ENCODE peak calls at places on chromosome 9, in seven cellular contexts. P is tibial artery, Y is upper lobe of right lung, E is A549, A is fibroblast of pulmonary artery, C is stomach, J is PC-3. Z is an unnamed sample.

GRCh38 chr9:3386753-3387152 is 139.0 kb downstream of the RFX3 start:
- DNase-seq in P (no peak), J (no peak), Y (no peak), C (no peak), E (no peak), A (peak; percentile 33), Z (no peak)

GRCh38 chr9:121853617-121854395 is 202.4 kb downstream of the DAB2IP start:
- DNase-seq in J (no peak), C (no peak), A (no peak), P (no peak), E (no peak), Y (no peak), Z (no peak)

GRCh38 chr9:119289740-119290139 is 79.5 kb downstream of the BRINP1 start:
- DNase-seq in P (peak; percentile 70), A (peak; percentile 28), Y (no peak), C (peak; percentile 33), E (peak; percentile 9), J (peak; percentile 12), Z (peak; percentile 51)

GRCh38 chr9:96157675-96158074 is 144.3 kb downstream of the HSD17B3 start:
- DNase-seq in P (no peak), C (no peak), Y (no peak), A (no peak), J (no peak), E (no peak), Z (no peak)

GRCh38 chr9:113585555-113585954 is 122.0 kb downstream of the RGS3 start:
- DNase-seq in E (no peak), C (no peak), P (no peak), Y (no peak), J (no peak), A (no peak), Z (no peak)

GRCh38 chr9:85224729-85225128 is 517.0 kb downstream of the AGTPBP1 start:
- DNase-seq in E (no peak), Y (no peak), J (peak; percentile 33), A (peak; percentile 58), P (no peak), C (no peak), Z (peak; percentile 86)

GRCh38 chr9:115531410-115532130 is 413.6 kb upstream of the TNC start:
- DNase-seq in E (no peak), Y (no peak), J (no peak), C (no peak), P (no peak), A (peak; percentile 27), Z (no peak)

GRCh38 chr9:13832451-13832850 is 481.5 kb downstream of the NFIB start:
- DNase-seq in A (no peak), J (no peak), P (no peak), Y (no peak), C (no peak), E (no peak), Z (no peak)

GRCh38 chr9:36337002-36337401 is 63.1 kb downstream of the RNF38 start:
- DNase-seq in Y (no peak), A (no peak), P (no peak), J (no peak), E (no peak), C (no peak), Z (no peak)

GRCh38 chr9:83509372-83509771 is 28.8 kb downstream of the FRMD3 start:
- DNase-seq in J (no peak), P (no peak), A (peak; percentile 72), E (no peak), Y (no peak), C (no peak), Z (peak; percentile 68)

GRCh38 chr9:83489961-83490360 is 48.2 kb downstream of the FRMD3 start:
- DNase-seq in J (no peak), A (no peak), E (no peak), Y (no peak), C (no peak), P (no peak), Z (no peak)

GRCh38 chr9:138058181-138058580 is 180.6 kb downstream of the CACNA1B start:
- DNase-seq in E (no peak), P (peak; percentile 59), J (no peak), Y (peak; percentile 50), A (no peak), C (no peak), Z (no peak)

GRCh38 chr9:470795-471194 is 256.1 kb downstream of the DOCK8 start:
- DNase-seq in Y (no peak), E (no peak), P (no peak), A (peak; percentile 31), J (peak; percentile 15), C (no peak), Z (no peak)

GRCh38 chr9:72858089-72858912 is 94.6 kb downstream of the ALDH1A1 start:
- DNase-seq in E (peak; percentile 65), C (peak; percentile 59), J (no peak), P (no peak), Y (no peak), A (peak; percentile 37), Z (no peak)

GRCh38 chr9:98851730-98852462 is 44.4 kb downstream of the GALNT12 start:
- DNase-seq in C (no peak), E (no peak), J (peak; percentile 23), A (no peak), Y (no peak), P (no peak), Z (no peak)

GRCh38 chr9:69696802-69697201 is 24.6 kb upstream of the APBA1 start:
- DNase-seq in P (no peak), E (no peak), J (no peak), C (no peak), Y (no peak), A (no peak), Z (no peak)

GRCh38 chr9:93264338-93265125 is 80.6 kb downstream of the WNK2 start:
- DNase-seq in J (no peak), C (no peak), A (no peak), P (no peak), Y (no peak), E (no peak), Z (no peak)

GRCh38 chr9:98207606-98208005 is 15.2 kb upstream of the CORO2A start:
- DNase-seq in J (no peak), Y (no peak), A (no peak), C (no peak), P (no peak), E (no peak), Z (no peak)

GRCh38 chr9:124770359-124771020 is 621 bp downstream of the NR6A1 start:
- DNase-seq in P (no peak), E (peak; percentile 54), C (no peak), Y (no peak), A (no peak), J (no peak), Z (no peak)
- H3K4me3 ChIP-seq in P (peak overlapping the region; percentile 90), E (peak overlapping the region; percentile 94), C (peak overlapping the region; percentile 98), Y (peak overlapping the region; percentile 84), A (peak overlapping the region; percentile 63), J (peak overlapping the region; percentile 84), Z (peak overlapping the region; percentile 66)

GRCh38 chr9:68685213-68685612 is 19.8 kb upstream of the PIP5K1B start:
- DNase-seq in P (no peak), J (no peak), C (no peak), Y (no peak), E (no peak), A (no peak), Z (no peak)

GRCh38 chr9:68683433-68683832 is 21.6 kb upstream of the PIP5K1B start:
- DNase-seq in J (no peak), C (no peak), Y (no peak), P (no peak), A (no peak), E (no peak), Z (no peak)

GRCh38 chr9:68690088-68690487 is 15.0 kb upstream of the PIP5K1B start:
- DNase-seq in A (peak; percentile 11), P (peak; percentile 91), C (peak; percentile 86), Y (peak; percentile 68), J (no peak), E (no peak), Z (no peak)

DNA sequence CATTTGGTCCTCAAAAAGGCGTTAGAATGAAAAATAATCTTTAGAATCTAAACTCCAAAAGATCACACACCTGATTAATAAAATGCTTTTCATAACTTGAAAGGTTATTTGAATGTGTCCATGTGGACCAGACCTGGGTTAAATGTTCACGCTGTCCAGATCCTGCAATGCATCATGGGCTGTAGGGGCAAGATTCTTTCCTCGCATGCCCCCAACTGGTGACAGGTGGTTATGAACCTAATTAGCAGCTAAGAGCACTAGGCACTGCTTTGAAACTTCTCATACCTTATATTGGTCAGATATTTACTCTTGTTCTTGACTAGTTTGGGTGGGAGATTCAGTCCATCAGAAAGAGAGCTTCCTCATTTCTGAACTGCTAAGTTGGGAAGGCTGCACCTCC is 19.3 kb upstream of the PIP5K1B start:
- DNase-seq in A (no peak), C (peak; percentile 53), P (no peak), E (peak; percentile 30), Y (no peak), J (peak; percentile 51), Z (no peak)
- TF ChIP-seq CTCF in A (peak; percentile 7), C (no peak), P (no peak), E (no peak), Y (peak; percentile 42), J (peak; percentile 61), Z (no peak)

DNA sequence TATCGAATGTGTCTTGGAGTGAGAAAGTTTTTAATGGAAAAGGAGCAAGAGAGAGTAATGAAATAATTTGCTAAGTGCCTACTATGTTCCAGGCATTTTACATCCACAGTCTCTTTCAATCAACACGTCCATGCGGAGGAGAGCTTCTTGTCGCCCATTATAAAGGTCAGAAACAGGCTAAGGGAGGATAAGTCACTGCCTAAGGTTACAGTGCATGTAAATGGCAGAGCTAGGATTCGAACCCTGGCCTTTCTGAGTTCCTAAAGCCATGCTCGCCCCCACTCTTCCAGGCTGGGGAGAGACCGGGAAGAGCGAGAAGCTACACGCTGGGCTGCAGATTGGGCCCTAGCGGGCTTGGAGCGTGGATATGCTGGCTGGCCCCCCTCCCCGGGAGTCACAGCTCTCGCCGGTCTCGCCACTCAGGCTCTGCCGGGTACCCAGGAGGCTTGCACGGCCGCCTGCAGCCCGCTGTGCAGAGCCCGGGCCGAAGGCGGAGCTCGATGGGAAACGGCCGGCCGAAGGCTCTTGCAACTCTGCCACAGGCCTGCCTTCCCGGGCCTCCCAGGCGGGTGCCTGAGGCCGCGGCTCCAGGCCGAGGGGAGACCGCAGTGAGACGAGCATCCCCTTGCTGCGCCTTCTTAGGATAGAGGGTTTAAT is 775 bp upstream of the LHX2 start:
- DNase-seq in P (peak; percentile 55), A (peak; percentile 28), J (peak; percentile 25), Y (peak; percentile 10), C (no peak), E (peak; percentile 30), Z (no peak)
- H3K4me3 ChIP-seq in P (peak overlapping the region; percentile 26), A (peak overlapping the region; percentile 25), J (peak overlapping the region; percentile 51), Y (peak overlapping the region; percentile 21), C (peak overlapping the region; percentile 41), E (peak overlapping the region; percentile 65), Z (no peak overlapping the region)

GRCh38 chr9:22098636-22099332 is 89.7 kb upstream of the CDKN2B start:
- DNase-seq in J (no peak), Y (no peak), A (no peak), E (no peak), P (no peak), C (no peak), Z (no peak)

GRCh38 chr9:22102347-22103053 is 93.4 kb upstream of the CDKN2B start:
- DNase-seq in A (no peak), Y (no peak), C (no peak), J (peak; percentile 41), P (no peak), E (no peak), Z (no peak)

GRCh38 chr9:22097712-22098111 is 88.6 kb upstream of the CDKN2B start:
- DNase-seq in E (no peak), Y (no peak), C (no peak), A (peak; percentile 82), J (peak; percentile 30), P (no peak), Z (peak; percentile 43)

GRCh38 chr9:22103650-22104575 is 94.8 kb upstream of the CDKN2B start:
- DNase-seq in Y (no peak), C (no peak), P (no peak), J (peak; percentile 57), E (no peak), A (peak; percentile 88), Z (peak; percentile 74)

GRCh38 chr9:22100626-22101025 is 91.5 kb upstream of the CDKN2B start:
- DNase-seq in E (no peak), Y (no peak), A (no peak), P (no peak), C (no peak), J (no peak), Z (no peak)
- TF ChIP-seq CTCF in E (no peak), Y (peak; percentile 22), A (peak; percentile 27), P (no peak), C (no peak), J (peak; percentile 25), Z (no peak)